ENCODE peak calls at places on chromosome 1, in eight cellular contexts. V is Caco-2, C is progenitor cell of endocrine pancreas, S is H1, M is activated B cell treated with CpG ODN at 0.5 μM for 24 hours, A is A673, U is mesothelial cell of epicardium, T is foreskin fibroblast. G is an unnamed sample.
A peak's percentile ranks its signal among the peaks of the same experiment; 100 is the strongest.

GRCh38 chr1:183218981-183219621 is 33.0 kb downstream of the LAMC2 start:
- DNase-seq in C (no peak), A (peak; percentile 27), V (no peak), U (peak; percentile 62), M (no peak), T (peak; percentile 61), S (no peak), G (no peak)

GRCh38 chr1:227897704-227898438 is 49.9 kb downstream of the WNT9A start:
- DNase-seq in T (no peak), M (peak; percentile 11), S (peak; percentile 23), V (no peak), A (no peak), U (no peak), C (no peak), G (peak; percentile 59)

GRCh38 chr1:179812501-179813292 is 64.9 kb downstream of the TOR1AIP2 start:
- DNase-seq in A (no peak), U (no peak), M (no peak), S (no peak), T (no peak), V (no peak), C (no peak), G (no peak)

GRCh38 chr1:44250113-44250781 is 37.0 kb downstream of the DMAP1 start:
- DNase-seq in T (no peak), M (no peak), C (no peak), V (no peak), A (no peak), U (no peak), S (no peak), G (no peak)

GRCh38 chr1:235088907-235089306 is 39.7 kb downstream of the TOMM20 start:
- DNase-seq in V (no peak), T (no peak), C (no peak), S (no peak), A (no peak), U (no peak), M (no peak), G (no peak)

GRCh38 chr1:245858683-245859509 is 648.2 kb downstream of the SMYD3 start:
- DNase-seq in M (no peak), S (no peak), C (no peak), U (no peak), V (no peak), A (peak; percentile 9), T (peak; percentile 58), G (no peak)

GRCh38 chr1:55245781-55246180 is 30.6 kb upstream of the USP24 start:
- DNase-seq in S (no peak), A (no peak), T (peak; percentile 16), C (no peak), V (no peak), M (no peak), U (no peak), G (no peak)

GRCh38 chr1:155989242-155989991 is 11.1 kb upstream of the ARHGEF2 start:
- DNase-seq in S (peak; percentile 91), M (peak; percentile 73), U (peak; percentile 81), C (peak; percentile 62), T (peak; percentile 90), V (peak; percentile 60), A (peak; percentile 82), G (peak; percentile 79)

GRCh38 chr1:2192031-2192995 is 2.3 kb downstream of the FAAP20 start:
- DNase-seq in U (no peak), S (no peak), M (no peak), V (no peak), A (peak; percentile 62), T (peak; percentile 76), C (no peak), G (no peak)

GRCh38 chr1:204258213-204259115 is 44.7 kb upstream of the GOLT1A start:
- DNase-seq in S (peak; percentile 93), V (peak; percentile 76), A (peak; percentile 63), C (peak; percentile 41), U (peak; percentile 73), T (peak; percentile 84), M (no peak), G (no peak)

DNA sequence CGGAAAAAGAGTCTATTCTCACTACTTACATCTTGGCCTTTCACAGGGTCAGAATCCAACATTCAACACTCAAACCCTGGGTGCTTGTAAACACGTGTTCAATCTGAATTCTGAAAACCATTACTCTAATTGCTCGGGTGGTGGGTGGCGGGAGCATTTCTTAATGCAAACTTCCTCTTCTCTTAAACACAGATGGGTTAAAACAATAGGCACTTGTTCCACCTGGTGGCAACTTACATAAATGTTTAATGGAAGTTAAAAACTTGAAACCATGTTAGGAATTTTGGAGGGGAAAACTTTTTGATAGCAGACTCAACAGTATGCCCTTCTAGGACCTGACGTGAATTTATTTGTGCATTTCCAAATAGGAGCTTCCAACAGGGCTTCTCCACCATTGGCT is 23.4 kb upstream of the TDRD10 start:
- DNase-seq in S (no peak), C (no peak), A (peak; percentile 52), V (no peak), T (no peak), M (no peak), U (no peak), G (no peak)
- TF ChIP-seq CTCF in S (no peak), C (no peak), A (no peak), V (no peak), T (no peak), M (no peak), U (peak; percentile 29), G (no peak)

DNA sequence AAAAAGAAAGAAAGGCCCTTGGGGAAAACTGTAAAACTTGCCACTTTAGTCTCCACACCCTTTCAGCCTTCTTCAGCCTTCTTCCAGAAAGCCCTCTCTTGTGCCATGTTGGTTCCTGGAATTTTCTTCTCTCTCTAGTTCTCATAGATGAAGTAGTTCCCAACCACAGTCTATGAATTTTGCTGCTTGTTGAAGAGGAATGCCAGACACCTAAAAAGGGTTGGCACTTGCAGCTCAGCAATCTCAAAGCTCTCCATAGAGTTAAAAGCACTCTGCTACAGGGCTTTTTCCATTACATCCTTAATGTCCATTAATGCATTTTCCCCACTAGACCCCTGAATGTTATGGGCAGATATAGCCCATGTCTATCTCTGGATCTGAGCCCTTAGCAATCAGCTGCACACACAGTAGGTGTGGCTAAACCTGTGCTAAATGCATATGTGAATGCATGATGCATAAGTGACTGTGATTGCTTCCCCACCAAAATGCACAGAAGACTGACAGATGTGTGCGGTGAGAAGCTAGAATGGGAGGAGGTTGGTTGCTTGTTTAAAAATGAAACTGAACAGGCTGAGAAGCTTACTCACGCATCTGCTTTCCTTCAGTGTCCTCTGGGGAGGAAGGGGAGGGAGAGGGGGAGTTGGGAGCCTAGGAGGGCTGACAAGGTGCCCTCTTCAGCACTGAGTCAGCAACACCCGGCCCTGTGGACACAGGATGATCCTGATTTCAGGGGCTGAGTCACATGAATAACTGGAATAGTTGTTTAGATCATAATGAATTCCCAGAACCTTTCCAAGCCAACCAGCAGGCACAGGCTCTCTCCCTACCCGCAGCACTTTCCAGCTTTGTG is 146.1 kb upstream of the FGGY start:
- DNase-seq in S (no peak), C (no peak), M (no peak), U (no peak), T (peak; percentile 99), V (no peak), A (peak; percentile 56), G (no peak)
- TF ChIP-seq CTCF in S (no peak), C (no peak), M (no peak), U (no peak), T (no peak), V (no peak), A (no peak), G (no peak)

GRCh38 chr1:241927321-241927720 is 30.2 kb upstream of the BECN2 start:
- DNase-seq in C (no peak), V (peak; percentile 54), M (no peak), U (no peak), A (no peak), T (no peak), S (no peak), G (no peak)

GRCh38 chr1:241924080-241924808 is 33.3 kb upstream of the BECN2 start:
- DNase-seq in A (no peak), T (no peak), C (no peak), M (no peak), V (no peak), U (no peak), S (no peak), G (no peak)

GRCh38 chr1:241926141-241926540 is 31.4 kb upstream of the BECN2 start:
- DNase-seq in U (no peak), S (no peak), T (no peak), A (no peak), V (no peak), C (no peak), M (no peak), G (no peak)
- TF ChIP-seq CTCF in U (no peak), S (no peak), T (no peak), A (no peak), V (no peak), C (no peak), M (no peak), G (no peak)

DNA sequence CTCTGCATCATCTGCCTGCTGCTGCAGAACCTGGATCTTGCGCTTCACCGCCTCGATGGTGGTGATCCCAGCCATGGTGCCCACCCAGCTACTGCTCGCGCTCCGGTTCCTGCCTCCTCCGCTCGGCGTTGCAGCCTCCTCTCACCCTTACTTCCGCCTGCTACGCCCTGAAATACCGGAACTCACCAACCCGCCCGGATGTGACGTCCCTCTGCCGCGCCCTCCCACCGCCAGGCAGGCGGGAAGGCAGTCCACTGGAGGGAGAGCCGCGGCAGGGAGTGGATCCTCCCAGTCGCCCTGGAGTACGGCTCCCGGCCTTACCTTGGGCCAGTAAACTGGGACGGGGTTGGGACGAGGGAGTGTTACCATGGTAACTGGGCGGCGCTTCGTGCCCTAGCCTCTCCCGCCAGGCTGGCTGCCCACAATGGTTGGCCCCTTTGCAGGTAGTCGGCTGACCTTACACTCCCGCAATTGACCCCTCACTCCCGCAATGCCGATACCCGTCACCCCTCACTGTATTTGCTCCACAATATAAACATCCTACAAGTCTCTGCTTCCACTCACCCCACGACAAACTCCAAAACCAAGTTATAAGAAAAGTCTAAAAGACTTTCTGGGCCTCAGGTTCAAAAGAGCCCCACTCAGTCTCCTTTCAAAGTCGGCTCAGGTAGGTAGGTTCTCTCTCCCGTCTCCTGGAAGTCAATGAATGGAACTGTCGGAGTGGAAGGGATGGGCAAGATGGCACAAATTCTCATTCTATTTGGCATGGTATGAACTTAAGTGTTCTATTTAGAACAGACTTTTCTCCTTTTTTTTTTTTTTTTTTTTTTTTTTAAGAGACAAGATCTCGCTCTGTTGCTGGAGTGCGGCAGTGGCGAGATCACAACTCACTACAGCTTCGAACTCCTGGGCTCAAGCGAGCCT is 8.6 kb downstream of the TPM3 start:
- DNase-seq in A (peak; percentile 99), S (peak; percentile 98), T (peak; percentile 98), C (peak; percentile 93), U (peak; percentile 97), V (peak; percentile 99), M (peak; percentile 93), G (peak; percentile 98)
- TF ChIP-seq CTCF in A (no peak), S (no peak), T (no peak), C (no peak), U (no peak), V (peak; percentile 7), M (no peak), G (peak; percentile 10)

DNA sequence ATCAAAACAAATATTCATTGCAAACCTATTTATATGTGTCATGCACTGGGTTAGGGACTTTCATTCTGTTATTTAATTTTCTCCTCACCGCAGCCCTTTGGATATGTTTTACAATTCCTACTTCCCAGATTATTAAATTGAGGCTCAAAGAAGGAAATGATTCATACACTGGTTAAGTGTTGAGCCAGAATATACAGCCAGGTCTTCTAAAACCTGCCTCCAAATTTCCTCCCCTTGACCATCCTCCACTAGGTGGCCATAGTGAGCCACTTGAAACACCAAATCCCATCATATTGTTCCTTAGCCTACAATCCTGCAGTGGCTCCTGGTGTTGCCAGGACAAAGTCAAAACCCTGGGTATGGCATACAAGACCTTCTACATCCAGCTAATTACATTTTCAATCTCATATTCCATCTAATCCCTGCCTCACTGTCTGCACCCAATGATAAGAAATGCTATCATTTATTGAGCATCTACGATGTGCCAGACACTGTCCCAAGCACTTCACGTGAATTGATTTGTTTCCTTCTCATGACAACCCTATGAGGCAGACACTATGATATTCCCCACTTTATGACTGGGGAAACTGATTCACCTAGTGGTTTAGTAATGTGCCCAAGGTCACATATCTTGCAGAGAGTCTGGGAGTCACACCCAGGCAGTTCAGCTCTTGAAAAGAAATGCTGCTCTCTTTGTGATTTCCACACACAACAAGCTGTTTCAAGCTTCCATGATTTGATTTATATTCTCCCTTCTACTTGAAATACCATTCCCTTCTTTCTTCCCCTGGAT is 23.6 kb upstream of the KIRREL1 start:
- DNase-seq in S (peak; percentile 72), C (peak; percentile 32), T (peak; percentile 95), U (no peak), V (peak; percentile 42), A (peak; percentile 95), M (no peak), G (no peak)
- TF ChIP-seq CTCF in S (peak; percentile 89), C (peak; percentile 79), T (peak; percentile 88), U (peak; percentile 80), V (peak; percentile 66), A (peak; percentile 91), M (no peak), G (peak; percentile 92)